ENCODE peak calls at places on chromosomes 6 and 20, in seven cellular contexts. Z is ovary; I is sigmoid colon; J is IMR-90; X is CD8-positive, alpha-beta T cell; K is body of pancreas; F is prostate gland. P is an unnamed sample. For H3K9me3 and H3K4me1, the result is how much of the 10 kb centered on the place peaks cover.

GRCh38 chr6:16249971-16250370 is 11.6 kb downstream of the GMPR start:
- DNase-seq in F (no peak), K (peak), X (no peak), Z (no peak), J (no peak), I (no peak), P (no peak)

GRCh38 chr6:73803562-73804221 is 107.7 kb downstream of the CD109 start:
- DNase-seq in K (peak), F (no peak), J (peak), I (no peak), Z (no peak), X (no peak), P (peak)

GRCh38 chr6:111013144-111013905 is 31.5 kb downstream of the RPF2 start:
- DNase-seq in X (no peak), I (no peak), F (no peak), J (peak), Z (no peak), K (no peak), P (no peak)

GRCh38 chr6:142867988-142868818 is 76.8 kb downstream of the HIVEP2 start:
- DNase-seq in I (no peak), K (peak), Z (no peak), F (no peak), X (no peak), J (peak), P (no peak)

GRCh38 chr20:10611357-10611756 is 62.4 kb downstream of the JAG1 start:
- DNase-seq in X (no peak), J (peak), Z (peak), F (peak), I (peak), K (peak), P (peak)

GRCh38 chr6:109326346-109326745 is 55.9 kb downstream of the CD164 start:
- DNase-seq in Z (no peak), J (no peak), X (no peak), K (no peak), I (no peak), F (no peak), P (no peak)

GRCh38 chr6:13681305-13682061 is 30.2 kb downstream of the RANBP9 start:
- DNase-seq in J (no peak), F (no peak), X (no peak), K (no peak), Z (no peak), I (no peak), P (no peak)

GRCh38 chr6:165890404-165890735 is 227.3 kb upstream of the PDE10A start:
- DNase-seq in K (no peak), J (no peak), I (no peak), Z (no peak), F (no peak), X (no peak), P (no peak)

GRCh38 chr20:52104546-52105044 is 87.0 kb downstream of the ZFP64 start:
- DNase-seq in F (no peak), I (no peak), K (no peak), J (peak), X (no peak), Z (no peak), P (no peak)

GRCh38 chr20:48066256-48066655 is 281.0 kb upstream of the SULF2 start:
- DNase-seq in I (no peak), J (peak), Z (no peak), X (no peak), F (no peak), K (no peak), P (no peak)

GRCh38 chr6:5162401-5162800 is 77.3 kb downstream of the PPP1R3G start:
- DNase-seq in F (no peak), J (no peak), X (no peak), I (no peak), Z (no peak), K (no peak), P (no peak)

GRCh38 chr6:148044261-148044731 is 298.3 kb upstream of the SASH1 start:
- DNase-seq in F (no peak), K (no peak), X (no peak), Z (no peak), I (no peak), J (peak), P (no peak)

GRCh38 chr6:43715056-43715788 is 27.6 kb upstream of the MRPS18A start:
- DNase-seq in J (no peak), I (peak), K (no peak), F (no peak), Z (no peak), X (no peak), P (no peak)

GRCh38 chr6:44533221-44533820 is 145.8 kb downstream of the CDC5L start:
- DNase-seq in Z (no peak), K (no peak), X (no peak), F (no peak), I (no peak), J (no peak), P (no peak)

GRCh38 chr6:131924881-131925474 is 26.2 kb downstream of the CCN2 start:
- DNase-seq in I (no peak), J (peak), F (no peak), X (no peak), Z (no peak), K (no peak), P (no peak)

GRCh38 chr20:45823949-45824835 is 2.9 kb downstream of the TNNC2 start:
- DNase-seq in K (peak), I (peak), F (peak), Z (peak), X (peak), J (no peak), P (peak)

GRCh38 chr20:44650777-44651493 is 564 bp downstream of the ADA start:
- DNase-seq in K (peak), F (no peak), X (peak), Z (peak), J (no peak), I (no peak), P (no peak)

GRCh38 chr6:16243055-16243454 is 4.7 kb downstream of the GMPR start:
- DNase-seq in X (no peak), I (no peak), F (peak), J (peak), Z (no peak), K (no peak), P (no peak)

GRCh38 chr6:152552616-152553209 is 84.4 kb downstream of the SYNE1 start:
- DNase-seq in J (peak), Z (peak), X (peak), F (peak), I (peak), K (peak), P (peak)

GRCh38 chr6:21085643-21086042 is 507.9 kb upstream of the SOX4 start:
- DNase-seq in J (no peak), Z (no peak), F (no peak), I (no peak), X (no peak), K (no peak), P (no peak)

GRCh38 chr6:147322299-147323162 is 118.3 kb downstream of the STXBP5 start:
- DNase-seq in F (no peak), X (peak), J (peak), Z (no peak), K (peak), I (no peak), P (no peak)

GRCh38 chr6:10558575-10558974 is 37.4 kb downstream of the GCNT2 start:
- DNase-seq in I (peak), J (no peak), Z (no peak), K (no peak), X (no peak), F (peak), P (peak)

GRCh38 chr6:156427345-156427744 is 349.8 kb upstream of the ARID1B start:
- DNase-seq in J (peak), Z (no peak), X (no peak), F (no peak), I (no peak), K (peak), P (peak)

GRCh38 chr6:43977404-43978111 is 149.7 kb downstream of the MRPL14 start:
- DNase-seq in I (no peak), K (no peak), Z (no peak), F (no peak), X (no peak), J (no peak), P (no peak)

GRCh38 chr6:28078050-28078449 is 2.3 kb upstream of the ZNF165 start:
- DNase-seq in Z (no peak), I (no peak), F (no peak), X (no peak), J (no peak), K (no peak), P (no peak)

GRCh38 chr6:141552463-141552862 is 580.3 kb upstream of the GJE1 start:
- DNase-seq in F (no peak), Z (no peak), K (peak), J (peak), X (no peak), I (no peak), P (no peak)

GRCh38 chr6:105993769-105994521 is 92.2 kb upstream of the PRDM1 start:
- DNase-seq in F (no peak), X (no peak), K (peak), I (no peak), Z (peak), J (peak), P (no peak)

GRCh38 chr6:38554700-38555413 is 84.9 kb downstream of the BTBD9 start:
- DNase-seq in X (no peak), F (no peak), I (no peak), K (no peak), J (peak), Z (no peak), P (peak)

GRCh38 chr6:149474108-149474935 is 10.5 kb downstream of the ZC3H12D start:
- DNase-seq in J (no peak), I (no peak), Z (no peak), K (no peak), X (no peak), F (no peak), P (no peak)

GRCh38 chr6:132445201-132445951 is 44.1 kb upstream of the MOXD1 start:
- DNase-seq in X (no peak), I (no peak), F (no peak), J (peak), Z (no peak), K (no peak), P (no peak)

GRCh38 chr6:116568111-116568510 is 3.2 kb upstream of the RWDD1 start:
- DNase-seq in J (peak), I (no peak), K (no peak), F (no peak), Z (no peak), X (no peak), P (no peak)

GRCh38 chr20:62700261-62700925 is 8.2 kb upstream of the NTSR1 start:
- DNase-seq in I (no peak), F (no peak), Z (no peak), J (no peak), K (no peak), X (no peak), P (no peak)

GRCh38 chr20:47929368-47930115 is 144.3 kb upstream of the SULF2 start:
- DNase-seq in F (no peak), I (no peak), X (no peak), Z (no peak), K (peak), J (peak), P (no peak)

GRCh38 chr20:15937179-15937578 is 636.1 kb downstream of the KIF16B start:
- DNase-seq in K (no peak), J (no peak), Z (no peak), X (no peak), F (no peak), I (no peak), P (no peak)

GRCh38 chr6:142627474-142627873 is 317.5 kb downstream of the HIVEP2 start:
- DNase-seq in F (no peak), K (no peak), J (no peak), Z (no peak), X (no peak), I (no peak), P (no peak)

GRCh38 chr6:70371454-70372105 is 41.7 kb upstream of the FAM135A start:
- DNase-seq in X (no peak), K (no peak), J (peak), F (no peak), Z (no peak), I (no peak), P (no peak)

GRCh38 chr6:164151161-164151728 is 736.7 kb downstream of the QKI start:
- DNase-seq in J (no peak), K (no peak), F (peak), Z (no peak), X (no peak), I (peak), P (no peak)

GRCh38 chr20:48282591-48283228 is 497.4 kb upstream of the SULF2 start:
- DNase-seq in Z (no peak), F (no peak), I (no peak), K (peak), J (no peak), X (no peak), P (peak)

DNA sequence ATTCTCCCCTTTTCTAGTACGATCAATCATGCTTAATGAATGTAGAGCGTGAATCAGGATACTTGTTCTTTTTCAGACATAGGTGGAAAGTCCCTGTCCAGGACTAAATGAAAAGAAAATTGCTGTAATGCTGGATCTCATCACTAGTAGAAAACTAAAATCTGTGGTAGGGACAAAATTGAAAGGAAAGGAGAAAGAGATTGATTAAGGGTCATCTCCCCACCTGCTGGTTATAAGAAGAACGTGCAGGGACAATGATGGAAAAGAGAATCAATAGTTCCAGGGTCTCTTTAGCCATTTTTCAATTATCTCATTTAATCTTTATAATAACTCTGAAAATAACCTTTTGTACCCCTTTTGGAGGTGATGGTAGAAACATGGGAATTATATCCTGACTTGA is 18.7 kb upstream of the HLA-DRB1 start:
- DNase-seq in X (no peak), J (no peak), I (no peak), Z (no peak), K (no peak), F (no peak), P (no peak)
- TF ChIP-seq CTCF in X (no peak), J (no peak), I (no peak), Z (no peak), K (no peak), F (no peak), P (peak)

DNA sequence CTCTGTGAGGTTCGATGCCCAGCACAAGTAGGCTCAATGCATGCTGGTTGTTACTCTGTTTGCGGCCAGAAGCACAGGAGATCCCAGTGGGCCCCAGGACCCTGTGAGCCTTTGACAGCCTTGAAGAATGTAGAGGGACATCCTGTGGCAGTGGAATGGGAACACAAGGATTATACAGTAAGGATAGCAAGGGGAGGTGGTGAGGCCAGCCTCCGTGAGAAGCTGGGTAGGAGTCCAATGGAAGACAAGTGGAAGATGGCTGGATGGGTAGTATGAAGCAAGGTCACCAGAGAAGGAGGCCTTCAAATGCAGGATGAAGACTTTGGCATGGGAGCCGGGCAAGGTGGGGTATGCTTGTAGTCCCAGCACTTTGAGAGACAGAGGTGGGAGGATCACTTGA is 622.9 kb upstream of the CDH4 start:
- DNase-seq in X (no peak), I (no peak), K (no peak), J (no peak), F (no peak), Z (no peak), P (no peak)
- H3K9me3 ChIP-seq in X (under half), I (under half), K (under half), J (under half), F (under half), Z (under half), P (under half)

DNA sequence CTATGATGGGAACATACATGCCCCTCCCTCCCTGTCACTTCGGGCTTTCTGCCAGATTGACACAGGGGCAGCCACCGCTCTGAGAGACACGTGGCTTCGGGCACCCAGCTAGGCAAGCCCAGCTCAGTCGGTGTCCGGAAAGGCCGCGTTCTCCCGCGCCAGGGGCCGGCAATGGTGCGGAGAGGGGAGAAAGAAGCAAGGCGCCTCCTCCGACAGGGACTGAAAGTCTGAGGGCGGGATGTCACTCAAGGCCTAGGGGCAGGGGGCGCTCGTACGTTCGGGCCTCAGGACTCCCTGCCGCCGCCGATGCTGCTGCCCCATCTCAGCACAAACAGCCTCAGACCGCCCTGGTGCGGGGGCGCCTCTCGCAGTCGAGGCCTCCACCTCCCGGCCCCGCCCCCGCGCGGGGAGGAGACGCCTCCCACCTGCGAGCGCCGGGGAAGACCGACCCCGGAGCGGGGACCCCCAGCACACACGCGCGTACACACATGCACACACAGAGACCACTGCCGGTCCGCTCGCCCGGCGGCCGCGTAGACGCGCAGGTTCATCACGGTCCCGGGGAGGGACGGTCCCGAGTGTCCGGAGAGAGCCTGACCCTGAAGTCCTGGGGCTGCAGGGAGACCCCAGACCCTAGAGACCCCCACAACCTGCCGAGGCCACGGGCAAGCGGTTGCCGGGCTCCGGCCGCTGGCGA is 1.9 kb downstream of the GRM4 start:
- DNase-seq in K (peak), X (peak), F (no peak), Z (peak), J (no peak), I (no peak), P (peak)
- H3K4me1 ChIP-seq in K (under half), X (under half), F (under half), Z (under half), J (under half), I (under half), P (under half)

GRCh38 chr6:6494677-6495076 is 93.8 kb upstream of the LY86 start:
- DNase-seq in F (peak), X (peak), Z (no peak), J (no peak), I (no peak), K (peak), P (peak)
- TF ChIP-seq CTCF in F (peak), X (no peak), Z (no peak), J (no peak), I (no peak), K (peak), P (peak)

GRCh38 chr6:170189236-170189635 is 101.6 kb downstream of the DLL1 start:
- DNase-seq in K (no peak), F (peak), Z (no peak), X (peak), J (no peak), I (no peak), P (no peak)
- H3K9me3 ChIP-seq in K (under half), F (under half), Z (under half), X (under half), J (under half), I (under half), P (under half)

GRCh38 chr20:50526403-50526989 is 16.3 kb downstream of the PTPN1 start:
- DNase-seq in K (no peak), F (no peak), X (no peak), J (peak), Z (no peak), I (no peak), P (no peak)

GRCh38 chr20:50521709-50522674 is 11.8 kb downstream of the PTPN1 start:
- DNase-seq in Z (no peak), I (no peak), J (no peak), X (no peak), F (no peak), K (no peak), P (no peak)

GRCh38 chr20:50521221-50521642 is 11.0 kb downstream of the PTPN1 start:
- DNase-seq in F (no peak), I (no peak), K (no peak), X (no peak), J (no peak), Z (no peak), P (no peak)

GRCh38 chr20:50520222-50520877 is 10.2 kb downstream of the PTPN1 start:
- DNase-seq in X (no peak), Z (no peak), K (no peak), F (no peak), I (no peak), J (no peak), P (no peak)

GRCh38 chr20:50523552-50524167 is 13.5 kb downstream of the PTPN1 start:
- DNase-seq in F (no peak), K (no peak), X (no peak), J (no peak), Z (no peak), I (no peak), P (no peak)
- H3K4me1 ChIP-seq in F (under half), K (under half), X (half or more), J (under half), Z (under half), I (half or more), P (under half)